ENCODE peak calls at places on chromosomes 5 and 9, in four cellular contexts. One of them, this sample, is unnamed.

GRCh38 chr5:14444988-14445387 is 136.6 kb upstream of the OTULINL start:
- DNase-seq in IMR-90: peak; percentile 66
- DNase-seq in H9: no peak
- DNase-seq in H1: no peak
- DNase-seq in this sample: peak; percentile 42

GRCh38 chr5:19853616-19854240 is 134.3 kb downstream of the CDH18 start:
- DNase-seq in IMR-90: peak; percentile 74
- DNase-seq in H9: no peak
- DNase-seq in H1: no peak
- DNase-seq in this sample: peak; percentile 17

GRCh38 chr5:89572696-89573095 is 689.7 kb upstream of the MEF2C start:
- DNase-seq in IMR-90: peak; percentile 72
- DNase-seq in H9: no peak
- DNase-seq in H1: no peak
- DNase-seq in this sample: peak; percentile 13

GRCh38 chr5:138552700-138553099 is 9.7 kb upstream of the ETF1 start:
- DNase-seq in IMR-90: no peak
- DNase-seq in H9: no peak
- DNase-seq in H1: no peak
- DNase-seq in this sample: no peak

GRCh38 chr9:88971131-88971960 is 19.9 kb upstream of the S1PR3 start:
- DNase-seq in IMR-90: no peak
- DNase-seq in H9: no peak
- DNase-seq in H1: no peak
- DNase-seq in this sample: no peak

GRCh38 chr9:127123239-127123935 is 952 bp upstream of the ANGPTL2 start:
- DNase-seq in IMR-90: no peak
- DNase-seq in H9: no peak
- DNase-seq in H1: no peak
- DNase-seq in this sample: no peak

GRCh38 chr9:37412431-37413151 is 9.9 kb upstream of the GRHPR start:
- DNase-seq in IMR-90: peak; percentile 29
- DNase-seq in H9: peak; percentile 63
- DNase-seq in H1: no peak
- DNase-seq in this sample: no peak

GRCh38 chr5:91670565-91670964 is 287.4 kb upstream of the ARRDC3 start:
- DNase-seq in IMR-90: no peak
- DNase-seq in H9: peak; percentile 49
- DNase-seq in H1: peak; percentile 10
- DNase-seq in this sample: peak; percentile 60

GRCh38 chr9:129464972-129465833 is 155.7 kb downstream of the C9orf50 start:
- DNase-seq in IMR-90: peak; percentile 60
- DNase-seq in H9: no peak
- DNase-seq in H1: no peak
- DNase-seq in this sample: no peak

GRCh38 chr5:37740331-37741066 is 99.3 kb downstream of the GDNF start:
- DNase-seq in IMR-90: peak; percentile 31
- DNase-seq in H9: no peak
- DNase-seq in H1: no peak
- DNase-seq in this sample: no peak

GRCh38 chr9:79682076-79682736 is 110.4 kb downstream of the TLE4 start:
- DNase-seq in IMR-90: peak; percentile 38
- DNase-seq in H9: no peak
- DNase-seq in H1: no peak
- DNase-seq in this sample: no peak

GRCh38 chr5:95989283-95990048 is 27.8 kb upstream of the ELL2 start:
- DNase-seq in IMR-90: no peak
- DNase-seq in H9: no peak
- DNase-seq in H1: no peak
- DNase-seq in this sample: no peak

GRCh38 chr5:43609752-43610151 is 6.8 kb downstream of the NNT start:
- DNase-seq in IMR-90: no peak
- DNase-seq in H9: no peak
- DNase-seq in H1: no peak
- DNase-seq in this sample: no peak

GRCh38 chr5:66066826-66067225 is 77.3 kb upstream of the SREK1 start:
- DNase-seq in IMR-90: no peak
- DNase-seq in H9: no peak
- DNase-seq in H1: no peak
- DNase-seq in this sample: no peak

GRCh38 chr9:120928720-120929389 is 2.3 kb upstream of the TRAF1 start:
- DNase-seq in IMR-90: no peak
- DNase-seq in H9: peak; percentile 73
- DNase-seq in H1: no peak
- DNase-seq in this sample: peak; percentile 52

GRCh38 chr5:1090538-1090937 is 21.3 kb downstream of the SLC12A7 start:
- DNase-seq in IMR-90: peak; percentile 21
- DNase-seq in H9: no peak
- DNase-seq in H1: no peak
- DNase-seq in this sample: no peak

GRCh38 chr5:146426853-146427618 is 20.1 kb upstream of the TCERG1 start:
- DNase-seq in IMR-90: peak; percentile 52
- DNase-seq in H9: no peak
- DNase-seq in H1: no peak
- DNase-seq in this sample: peak; percentile 54

GRCh38 chr9:135110416-135110815 is 22.9 kb downstream of the OLFM1 start:
- DNase-seq in IMR-90: no peak
- DNase-seq in H9: no peak
- DNase-seq in H1: no peak
- DNase-seq in this sample: no peak

GRCh38 chr9:127114606-127115005 is 7.8 kb downstream of the ANGPTL2 start:
- DNase-seq in IMR-90: no peak
- DNase-seq in H9: no peak
- DNase-seq in H1: no peak
- DNase-seq in this sample: no peak

GRCh38 chr5:119395080-119395836 is 39.4 kb downstream of the TNFAIP8 start:
- DNase-seq in IMR-90: no peak
- DNase-seq in H9: no peak
- DNase-seq in H1: no peak
- DNase-seq in this sample: no peak

GRCh38 chr5:159149085-159149484 is 49.4 kb upstream of the EBF1 start:
- DNase-seq in IMR-90: no peak
- DNase-seq in H9: no peak
- DNase-seq in H1: no peak
- DNase-seq in this sample: no peak

GRCh38 chr9:134320195-134320885 is 5.9 kb upstream of the RXRA start:
- DNase-seq in IMR-90: no peak
- DNase-seq in H9: no peak
- DNase-seq in H1: no peak
- DNase-seq in this sample: peak; percentile 37

GRCh38 chr5:652773-653350 is 40.3 kb downstream of the TPPP start:
- DNase-seq in IMR-90: no peak
- DNase-seq in H9: no peak
- DNase-seq in H1: no peak
- DNase-seq in this sample: no peak

GRCh38 chr9:33116855-33117254 is 40.4 kb upstream of the SMU1 start:
- DNase-seq in IMR-90: no peak
- DNase-seq in H9: no peak
- DNase-seq in H1: no peak
- DNase-seq in this sample: no peak

GRCh38 chr9:27442464-27442863 is 81.6 kb upstream of the IFNK start:
- DNase-seq in IMR-90: no peak
- DNase-seq in H9: no peak
- DNase-seq in H1: no peak
- DNase-seq in this sample: no peak

GRCh38 chr5:84275609-84276008 is 109.1 kb downstream of the EDIL3 start:
- DNase-seq in IMR-90: no peak
- DNase-seq in H9: no peak
- DNase-seq in H1: no peak
- DNase-seq in this sample: no peak

GRCh38 chr5:158100373-158100902 is 241.5 kb upstream of the CLINT1 start:
- DNase-seq in IMR-90: no peak
- DNase-seq in H9: no peak
- DNase-seq in H1: no peak
- DNase-seq in this sample: no peak

GRCh38 chr5:129243058-129243457 is 148.5 kb downstream of the ISOC1 start:
- DNase-seq in IMR-90: no peak
- DNase-seq in H9: no peak
- DNase-seq in H1: no peak
- DNase-seq in this sample: no peak

GRCh38 chr5:95113489-95113888 is 171.4 kb downstream of the MCTP1 start:
- DNase-seq in IMR-90: peak; percentile 53
- DNase-seq in H9: peak; percentile 43
- DNase-seq in H1: peak; percentile 21
- DNase-seq in this sample: peak; percentile 93

GRCh38 chr5:36202521-36202961 is 39.2 kb downstream of the NADK2 start:
- DNase-seq in IMR-90: peak; percentile 54
- DNase-seq in H9: no peak
- DNase-seq in H1: no peak
- DNase-seq in this sample: no peak

GRCh38 chr5:135829179-135829578 is 5.3 kb upstream of the SLC25A48 start:
- DNase-seq in IMR-90: no peak
- DNase-seq in H9: no peak
- DNase-seq in H1: no peak
- DNase-seq in this sample: no peak

GRCh38 chr5:56910123-56910951 is 941 bp downstream of the SETD9 start:
- DNase-seq in IMR-90: no peak
- DNase-seq in H9: no peak
- DNase-seq in H1: no peak
- DNase-seq in this sample: peak; percentile 60

GRCh38 chr9:127204771-127205470 is 59.7 kb upstream of the GARNL3 start:
- DNase-seq in IMR-90: peak; percentile 49
- DNase-seq in H9: peak; percentile 38
- DNase-seq in H1: no peak
- DNase-seq in this sample: peak; percentile 56

GRCh38 chr9:136899196-136899595 is 12.9 kb downstream of the TRAF2 start:
- DNase-seq in IMR-90: no peak
- DNase-seq in H9: no peak
- DNase-seq in H1: no peak
- DNase-seq in this sample: no peak

GRCh38 chr9:136901516-136902258 is 15.4 kb downstream of the TRAF2 start:
- DNase-seq in IMR-90: peak; percentile 45
- DNase-seq in H9: peak; percentile 28
- DNase-seq in H1: no peak
- DNase-seq in this sample: peak; percentile 35

GRCh38 chr9:136900988-136901515 is 14.7 kb downstream of the TRAF2 start:
- DNase-seq in IMR-90: no peak
- DNase-seq in H9: no peak
- DNase-seq in H1: no peak
- DNase-seq in this sample: no peak

GRCh38 chr9:136902259-136902821 is 16.0 kb downstream of the TRAF2 start:
- DNase-seq in IMR-90: peak; percentile 86
- DNase-seq in H9: peak; percentile 18
- DNase-seq in H1: no peak
- DNase-seq in this sample: no peak

GRCh38 chr9:136900556-136900955 is 14.2 kb downstream of the TRAF2 start:
- DNase-seq in IMR-90: no peak
- DNase-seq in H9: no peak
- DNase-seq in H1: no peak
- DNase-seq in this sample: no peak
- H4K8ac ChIP-seq in IMR-90: no peak overlapping the region
- H4K8ac ChIP-seq in H9: no peak overlapping the region
- H4K8ac ChIP-seq in H1: no peak overlapping the region
- H4K8ac ChIP-seq in this sample: no peak overlapping the region

GRCh38 chr5:151139646-151140045 is 17.9 kb downstream of the ANXA6 start:
- DNase-seq in IMR-90: no peak
- DNase-seq in H9: no peak
- DNase-seq in H1: no peak
- DNase-seq in this sample: no peak
- H3K18ac ChIP-seq in IMR-90: no peak overlapping the region
- H3K18ac ChIP-seq in H9: no peak overlapping the region
- H3K18ac ChIP-seq in H1: no peak overlapping the region
- H3K18ac ChIP-seq in this sample: no peak overlapping the region

GRCh38 chr5:106154280-106154716 is 1516.4 kb downstream of the EFNA5 start:
- DNase-seq in IMR-90: no peak
- DNase-seq in H9: peak; percentile 80
- DNase-seq in H1: peak; percentile 38
- DNase-seq in this sample: no peak
- H4K5ac ChIP-seq in IMR-90: no peak overlapping the region
- H4K5ac ChIP-seq in H9: no peak overlapping the region
- H4K5ac ChIP-seq in H1: no peak overlapping the region
- H4K5ac ChIP-seq in this sample: no peak overlapping the region

DNA sequence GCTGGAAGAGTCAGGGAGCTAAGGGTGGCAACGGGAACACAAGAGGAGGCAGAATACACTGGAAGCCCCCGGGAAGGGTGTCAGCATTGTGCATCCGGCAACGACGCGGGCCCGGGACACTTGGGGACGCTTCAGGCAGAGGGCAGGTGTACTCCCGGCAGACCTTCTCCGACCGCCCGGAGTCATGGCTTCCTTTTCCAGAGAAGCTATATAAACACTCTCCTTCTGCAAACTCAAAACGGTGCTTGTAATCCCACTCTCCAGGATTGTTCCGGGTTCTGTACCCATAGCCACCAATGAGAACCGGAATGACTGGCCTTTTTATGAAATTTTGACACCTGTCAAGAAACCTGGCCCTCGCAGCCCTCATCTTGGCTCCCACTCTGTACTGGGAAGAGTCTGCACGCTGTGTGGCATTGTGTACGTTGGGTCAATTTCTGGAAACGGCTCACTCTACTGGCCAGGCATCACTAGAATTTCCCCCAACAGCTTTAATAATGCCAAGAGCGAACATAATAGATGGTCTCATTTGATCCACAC is 462 bp upstream of the MCC start:
- DNase-seq in IMR-90: peak; percentile 4
- DNase-seq in H9: no peak
- DNase-seq in H1: no peak
- DNase-seq in this sample: no peak
- H4K8ac ChIP-seq in IMR-90: peak overlapping the region; percentile 60
- H4K8ac ChIP-seq in H9: no peak overlapping the region
- H4K8ac ChIP-seq in H1: peak overlapping the region; percentile 94
- H4K8ac ChIP-seq in this sample: no peak overlapping the region

GRCh38 chr5:144102361-144102760 is 68.1 kb downstream of the YIPF5 start:
- DNase-seq in IMR-90: peak; percentile 50
- DNase-seq in H9: no peak
- DNase-seq in H1: no peak
- DNase-seq in this sample: no peak
- H3K18ac ChIP-seq in IMR-90: peak overlapping the region; percentile 58
- H3K18ac ChIP-seq in H9: no peak overlapping the region
- H3K18ac ChIP-seq in H1: no peak overlapping the region
- H3K18ac ChIP-seq in this sample: no peak overlapping the region